ENCODE peak calls at places on chromosomes 16 and 17, in five cellular contexts. L is natural killer cell, W is BE2C, G is AG04450, V is hepatocyte. O is an unnamed sample.

GRCh38 chr16:23227529-23227928 is 45.0 kb downstream of the SCNN1G start:
- DNase-seq in L (no peak), W (peak; percentile 20), G (no peak), V (no peak), O (no peak)

GRCh38 chr16:69302301-69302700 is 8.8 kb upstream of the VPS4A start:
- DNase-seq in L (no peak), W (no peak), G (no peak), V (no peak), O (no peak)

GRCh38 chr17:43467981-43468541 is 15.7 kb upstream of the DHX8 start:
- DNase-seq in L (no peak), W (no peak), G (no peak), V (no peak), O (peak; percentile 24)

GRCh38 chr16:87790278-87791023 is 24.7 kb upstream of the KLHDC4 start:
- DNase-seq in L (no peak), W (peak; percentile 92), G (no peak), V (no peak), O (no peak)

GRCh38 chr17:31811021-31811565 is 48.0 kb downstream of the COPRS start:
- DNase-seq in L (no peak), W (no peak), G (no peak), V (no peak), O (no peak)

GRCh38 chr16:23258919-23259237 is 43.2 kb upstream of the SCNN1B start:
- DNase-seq in L (no peak), W (no peak), G (no peak), V (no peak), O (no peak)

GRCh38 chr17:6353161-6353560 is 81.8 kb downstream of the AIPL1 start:
- DNase-seq in L (no peak), W (no peak), G (no peak), V (no peak), O (no peak)

GRCh38 chr17:38693700-38694329 is 11.3 kb upstream of the MLLT6 start:
- DNase-seq in L (no peak), W (peak; percentile 91), G (no peak), V (peak; percentile 39), O (no peak)

GRCh38 chr16:31215287-31216115 is 1.4 kb downstream of the PYDC1 start:
- DNase-seq in L (no peak), W (peak; percentile 51), G (no peak), V (peak; percentile 76), O (peak; percentile 69)

GRCh38 chr16:79805621-79806020 is 205.1 kb upstream of the MAF start:
- DNase-seq in L (no peak), W (no peak), G (no peak), V (no peak), O (no peak)

DNA sequence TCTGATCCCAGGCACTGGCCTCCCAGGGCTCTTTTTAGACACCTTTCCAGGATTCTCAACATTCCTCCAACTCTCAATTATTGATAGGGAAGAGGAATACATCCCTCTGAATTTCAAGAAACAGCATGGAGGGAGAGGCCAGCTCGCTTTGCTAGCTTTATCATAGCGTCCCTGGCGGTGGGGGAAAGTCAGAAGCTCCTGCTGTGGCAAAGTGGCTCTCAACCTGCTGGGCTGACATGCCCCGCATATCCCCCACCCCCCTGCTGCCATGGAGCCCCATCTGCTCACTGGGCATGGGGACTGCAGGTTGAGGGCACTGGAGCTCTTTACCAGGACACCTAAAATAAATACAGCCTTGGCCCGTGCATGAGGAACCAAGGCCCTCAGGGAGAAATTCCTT is 140.3 kb downstream of the SLC39A11 start:
- DNase-seq in L (no peak), W (no peak), G (no peak), V (no peak), O (no peak)
- TF ChIP-seq CTCF in L (no peak), W (no peak), G (no peak), V (no peak), O (no peak)

DNA sequence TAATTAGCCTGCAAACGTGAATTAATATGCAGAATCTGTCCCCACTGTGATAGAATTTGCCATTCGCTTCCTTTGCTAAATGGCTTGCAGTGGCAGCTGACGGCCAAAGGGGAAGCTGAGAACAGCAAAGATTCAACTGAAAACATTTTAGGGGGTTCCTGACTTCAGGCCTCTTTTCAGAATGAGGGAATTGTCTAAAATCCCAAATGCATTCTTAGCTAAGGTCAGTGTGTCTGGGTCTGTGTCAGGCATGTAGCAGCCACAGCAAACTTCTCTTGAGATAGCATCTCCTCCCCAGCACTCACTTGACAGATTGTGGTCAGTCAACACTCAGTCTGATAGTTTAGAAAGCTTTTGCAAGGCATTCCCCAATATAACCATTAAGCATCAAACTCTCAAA is 701.1 kb downstream of the WWOX start:
- DNase-seq in L (no peak), W (no peak), G (no peak), V (no peak), O (no peak)
- TF ChIP-seq CTCF in L (no peak), W (no peak), G (no peak), V (no peak), O (no peak)

DNA sequence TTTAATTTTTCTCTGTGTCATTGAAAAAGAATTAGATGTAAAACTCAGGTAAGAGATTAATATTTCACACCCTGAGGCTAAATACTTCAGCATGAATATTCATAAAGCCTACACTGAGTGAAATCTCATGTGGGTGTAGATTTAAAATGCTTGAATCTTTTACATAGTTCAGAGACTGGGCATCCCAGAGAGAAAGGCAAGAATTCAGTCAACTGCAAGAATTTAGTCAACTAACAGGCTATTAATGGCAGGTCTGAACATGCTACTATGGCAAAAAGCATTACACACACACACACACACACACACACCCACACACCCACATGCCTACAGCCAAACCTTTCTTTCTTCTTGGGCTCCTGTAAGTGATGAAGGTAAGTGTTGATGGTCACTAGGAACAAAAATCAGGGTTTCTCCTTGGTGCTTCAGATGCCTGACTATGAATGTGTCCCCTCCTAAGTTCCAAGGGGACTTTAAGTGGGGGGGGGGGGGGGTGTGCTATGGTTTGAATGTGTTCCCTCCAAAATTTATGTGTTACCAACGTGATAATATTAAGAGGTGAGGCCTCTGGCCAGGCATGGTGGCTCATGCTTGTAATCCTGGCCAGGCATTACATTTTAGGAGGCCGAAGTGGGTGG is 63.7 kb upstream of the PSMD7 start:
- DNase-seq in L (no peak), W (no peak), G (no peak), V (no peak), O (no peak)
- TF ChIP-seq CTCF in L (no peak), W (no peak), G (no peak), V (no peak), O (no peak)

GRCh38 chr16:53085539-53086450 is 31.0 kb downstream of the CHD9 start:
- DNase-seq in L (no peak), W (peak; percentile 75), G (no peak), V (peak; percentile 72), O (no peak)
- TF ChIP-seq CTCF in L (no peak), W (peak; percentile 16), G (no peak), V (no peak), O (no peak)

GRCh38 chr16:10349851-10350250 is 36.0 kb upstream of the ATF7IP2 start:
- DNase-seq in L (no peak), W (no peak), G (no peak), V (no peak), O (no peak)

GRCh38 chr16:10339777-10340752 is 45.8 kb upstream of the ATF7IP2 start:
- DNase-seq in L (no peak), W (no peak), G (no peak), V (no peak), O (no peak)

GRCh38 chr16:10343124-10343760 is 42.6 kb upstream of the ATF7IP2 start:
- DNase-seq in L (no peak), W (no peak), G (no peak), V (peak; percentile 25), O (no peak)

DNA sequence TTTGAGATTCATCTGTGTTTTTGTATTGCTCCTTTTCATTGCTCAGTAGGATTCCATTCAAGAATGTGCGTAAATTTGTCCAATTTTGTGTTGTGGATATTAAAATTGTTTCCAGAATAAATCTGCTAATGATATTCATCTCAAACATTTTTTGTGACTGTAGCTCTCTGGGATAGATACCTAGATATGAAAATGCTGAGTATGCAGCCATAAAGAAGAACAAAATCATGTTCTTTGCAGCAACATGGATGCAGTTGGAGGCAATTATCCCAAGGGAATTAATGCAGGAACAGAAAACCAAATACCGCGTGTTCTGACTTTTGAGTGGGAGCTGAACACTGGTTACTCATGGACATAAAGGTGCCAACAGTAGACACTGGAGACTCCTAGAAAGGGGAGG is 40.2 kb upstream of the ATF7IP2 start:
- DNase-seq in L (no peak), W (no peak), G (no peak), V (no peak), O (no peak)
- TF ChIP-seq CTCF in L (no peak), W (no peak), G (no peak), V (no peak), O (no peak)

GRCh38 chr17:73851921-73852320 is 207.7 kb upstream of the SDK2 start:
- DNase-seq in L (no peak), W (no peak), G (no peak), V (no peak), O (no peak)
- TF ChIP-seq CTCF in L (no peak), W (no peak), G (no peak), V (no peak), O (no peak)

DNA sequence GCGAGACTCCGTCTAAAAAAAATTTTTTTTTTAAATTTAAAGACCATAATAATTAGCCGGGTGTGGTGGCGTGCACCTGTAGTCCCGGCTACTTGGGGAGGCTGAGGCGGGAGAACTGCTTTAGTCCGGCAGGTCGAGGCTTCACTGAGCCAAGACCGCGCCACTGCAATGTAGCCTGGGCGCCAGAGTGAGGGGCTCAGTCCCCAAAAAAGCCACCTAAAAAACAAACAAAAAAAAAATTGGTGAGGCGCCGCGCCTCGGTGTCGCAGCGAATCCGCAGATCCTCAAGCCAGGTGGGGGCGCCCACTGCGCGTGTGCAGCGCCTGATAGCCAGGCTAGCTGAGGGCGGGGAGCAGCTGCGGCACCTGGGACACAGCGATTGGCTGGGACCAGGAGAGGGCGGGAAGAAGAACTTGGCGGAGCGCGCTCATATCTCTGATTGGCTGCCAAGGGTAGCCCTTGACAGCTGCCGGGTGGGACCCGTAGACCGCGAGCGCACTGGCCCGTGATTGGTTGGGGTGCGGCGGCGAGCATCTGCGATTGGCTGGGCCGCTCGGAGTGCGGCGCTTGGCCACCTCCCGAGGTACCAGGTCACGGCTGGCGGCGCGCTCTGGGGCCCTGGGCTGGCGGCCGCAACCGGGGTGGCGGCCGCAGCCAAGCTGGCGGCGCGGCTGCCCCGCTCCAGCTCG is 9.0 kb upstream of the CLDN9 start:
- DNase-seq in L (peak; percentile 90), W (peak; percentile 99), G (peak; percentile 94), V (peak; percentile 99), O (peak; percentile 96)
- TF ChIP-seq CTCF in L (peak; percentile 12), W (peak; percentile 58), G (peak; percentile 38), V (peak; percentile 65), O (no peak)

GRCh38 chr17:17679748-17680147 is 1.5 kb upstream of the RAI1 start:
- DNase-seq in L (no peak), W (no peak), G (no peak), V (no peak), O (no peak)

GRCh38 chr17:17682293-17682736 is 1.1 kb downstream of the RAI1 start:
- DNase-seq in L (peak; percentile 74), W (peak; percentile 26), G (no peak), V (peak; percentile 82), O (peak; percentile 41)

GRCh38 chr17:17680477-17681186 is 626 bp upstream of the RAI1 start:
- DNase-seq in L (no peak), W (no peak), G (no peak), V (no peak), O (no peak)

GRCh38 chr17:17681744-17682292 is 560 bp downstream of the RAI1 start:
- DNase-seq in L (peak; percentile 48), W (peak; percentile 38), G (no peak), V (peak; percentile 72), O (peak; percentile 63)

GRCh38 chr17:17681187-17681743 is at the start of gene RAI1:
- DNase-seq in L (peak; percentile 82), W (peak; percentile 79), G (peak; percentile 56), V (peak; percentile 95), O (peak; percentile 85)
- TF ChIP-seq CTCF in L (peak; percentile 62), W (peak; percentile 25), G (peak; percentile 37), V (peak; percentile 57), O (peak; percentile 34)